ENCODE peak calls at places on chromosomes 4 and X, in eight cellular contexts. G is right atrium auricular region, Y is NCI-H1092 treated with DMSO at 0.1 percent for 48 hours, P is RWPE1, A is SW480, X is T-helper 17 cell, S is neural progenitor cell, L is 8988T. I is an unnamed sample.

GRCh38 chr4:8191136-8191747 is 7.8 kb upstream of the SH3TC1 start:
- DNase-seq in G (peak), Y (no peak), P (peak), A (peak), X (no peak), S (no peak), L (peak), I (peak)

GRCh38 chr4:70844180-70844579 is 4.5 kb upstream of the GRSF1 start:
- DNase-seq in G (no peak), Y (no peak), P (no peak), A (no peak), X (no peak), S (no peak), L (no peak), I (no peak)

GRCh38 chr4:186760576-186760975 is 36.9 kb upstream of the FAT1 start:
- DNase-seq in G (no peak), Y (no peak), P (peak), A (no peak), X (no peak), S (no peak), L (no peak), I (no peak)

GRCh38 chr4:155423671-155424070 is 46.9 kb upstream of the MAP9 start:
- DNase-seq in G (no peak), Y (no peak), P (no peak), A (no peak), X (no peak), S (no peak), L (no peak), I (no peak)

GRCh38 chr4:16113741-16114140 is 29.9 kb upstream of the PROM1 start:
- DNase-seq in G (no peak), Y (no peak), P (no peak), A (no peak), X (no peak), S (no peak), L (no peak), I (no peak)

GRCh38 chr4:156476359-156476758 is 495.2 kb downstream of the PDGFC start:
- DNase-seq in G (no peak), Y (no peak), P (peak), A (peak), X (no peak), S (no peak), L (no peak), I (peak)

GRCh38 chrX:134406977-134407376 is 53.0 kb upstream of the HPRT1 start:
- DNase-seq in G (no peak), Y (no peak), P (no peak), A (no peak), X (no peak), S (no peak), L (no peak), I (no peak)

GRCh38 chr4:112766422-112766821 is 129.5 kb downstream of the LARP7 start:
- DNase-seq in G (no peak), Y (peak), P (no peak), A (peak), X (no peak), S (peak), L (no peak), I (peak)

GRCh38 chr4:174023641-174024040 is 259.8 kb downstream of the FBXO8 start:
- DNase-seq in G (no peak), Y (no peak), P (no peak), A (peak), X (no peak), S (no peak), L (no peak), I (peak)

GRCh38 chr4:13162886-13163285 is 321.3 kb downstream of the RAB28 start:
- DNase-seq in G (no peak), Y (no peak), P (no peak), A (no peak), X (no peak), S (no peak), L (no peak), I (no peak)

GRCh38 chr4:36004231-36004851 is 240.0 kb downstream of the ARAP2 start:
- DNase-seq in G (no peak), Y (no peak), P (no peak), A (no peak), X (no peak), S (no peak), L (no peak), I (peak)

GRCh38 chr4:156763511-156763910 is 208.1 kb downstream of the PDGFC start:
- DNase-seq in G (no peak), Y (peak), P (no peak), A (no peak), X (no peak), S (no peak), L (no peak), I (no peak)

GRCh38 chr4:95231713-95232112 is 317.1 kb downstream of the UNC5C start:
- DNase-seq in G (no peak), Y (no peak), P (no peak), A (peak), X (no peak), S (no peak), L (no peak), I (no peak)

GRCh38 chrX:155334486-155335316 is at the start of gene CLIC2:
- DNase-seq in G (peak), Y (peak), P (peak), A (no peak), X (no peak), S (no peak), L (no peak), I (no peak)

I was measured in RKO.